ENCODE peak calls at places on chromosome 12, in six cellular contexts. O is neural progenitor cell, C is HepG2, R is fibroblast of lung, E is GM23338, X is mammary epithelial cell. V is an unnamed sample.

GRCh38 chr12:70960484-70960883 is 39.9 kb upstream of the PTPRR start:
- DNase-seq in O (no peak), C (no peak), R (no peak), E (no peak), X (no peak), V (no peak)

GRCh38 chr12:76346798-76347420 is 1.3 kb downstream of the BBS10 start:
- DNase-seq in O (peak; percentile 33), C (peak; percentile 50), R (peak; percentile 85), E (no peak), X (peak; percentile 55), V (peak; percentile 68)

GRCh38 chr12:48907243-48907642 is 18.0 kb downstream of the FKBP11 start:
- DNase-seq in O (no peak), C (no peak), R (no peak), E (no peak), X (no peak), V (peak; percentile 33)

GRCh38 chr12:152440-152839 is 61.5 kb downstream of the SLC6A12 start:
- DNase-seq in O (no peak), C (no peak), R (peak; percentile 36), E (no peak), X (no peak), V (peak; percentile 71)

GRCh38 chr12:106142591-106143261 is 4.0 kb upstream of the NUAK1 start:
- DNase-seq in O (no peak), C (no peak), R (no peak), E (no peak), X (no peak), V (no peak)

GRCh38 chr12:128458301-128458974 is 191.5 kb downstream of the TMEM132C start:
- DNase-seq in O (peak; percentile 25), C (no peak), R (no peak), E (no peak), X (no peak), V (no peak)

GRCh38 chr12:69880566-69880965 is 55.5 kb downstream of the MYRFL start:
- DNase-seq in O (peak; percentile 38), C (no peak), R (peak; percentile 43), E (peak; percentile 75), X (peak; percentile 6), V (no peak)

GRCh38 chr12:104426926-104427546 is 29.7 kb upstream of the CHST11 start:
- DNase-seq in O (no peak), C (no peak), R (peak; percentile 32), E (no peak), X (peak; percentile 66), V (no peak)

GRCh38 chr12:4445156-4446020 is at the start of gene FGF6:
- DNase-seq in O (no peak), C (no peak), R (no peak), E (no peak), X (no peak), V (no peak)

DNA sequence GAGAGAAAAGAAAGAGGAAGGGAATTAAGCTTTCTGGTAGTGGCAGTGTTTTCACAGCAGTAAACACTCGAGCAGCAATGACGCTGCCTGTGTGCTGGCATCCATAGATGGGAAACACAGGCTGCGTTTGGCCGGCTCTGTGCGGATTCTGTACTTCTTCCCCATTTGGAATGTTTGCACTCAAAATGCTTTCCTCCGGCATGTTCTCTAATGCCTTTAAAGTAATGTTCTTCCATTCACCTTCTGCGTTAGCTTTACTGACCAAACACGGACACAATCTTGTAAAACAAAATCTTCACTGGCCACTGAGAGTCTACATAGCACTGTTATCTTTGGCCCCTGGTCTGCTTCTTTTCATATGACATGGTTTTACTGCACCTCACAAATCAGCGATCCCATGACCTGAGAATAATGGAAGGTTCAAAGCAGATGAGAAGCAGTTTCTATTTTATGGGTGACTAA is 31.4 kb downstream of the DCP1B start:
- DNase-seq in O (no peak), C (no peak), R (peak; percentile 75), E (no peak), X (no peak), V (peak; percentile 54)
- H3K4me2 ChIP-seq in O (no peak overlapping the region), C (no peak overlapping the region), R (peak overlapping the region; percentile 89), E (no peak overlapping the region), X (no peak overlapping the region), V (peak overlapping the region; percentile 66)

GRCh38 chr12:53441040-53441833 is at the start of gene PRR13:
- DNase-seq in O (peak; percentile 100), C (peak; percentile 98), R (peak; percentile 99), E (peak; percentile 100), X (peak; percentile 99), V (peak; percentile 100)
- H3K4me2 ChIP-seq in O (peak within 1 kb of the TSS; percentile 82), C (peak within 1 kb of the TSS; percentile 95), R (peak within 1 kb of the TSS; percentile 94), E (peak within 1 kb of the TSS; percentile 82), X (peak within 1 kb of the TSS; percentile 82), V (peak within 1 kb of the TSS; percentile 82)

GRCh38 chr12:91629440-91629839 is 446.8 kb upstream of the DCN start:
- DNase-seq in O (no peak), C (no peak), R (no peak), E (no peak), X (no peak), V (no peak)
- H3K4me2 ChIP-seq in O (no peak overlapping the region), C (no peak overlapping the region), R (no peak overlapping the region), E (no peak overlapping the region), X (no peak overlapping the region), V (no peak overlapping the region)

GRCh38 chr12:24071842-24072241 is 122.4 kb upstream of the SOX5 start:
- DNase-seq in O (no peak), C (no peak), R (no peak), E (no peak), X (no peak), V (no peak)

GRCh38 chr12:24066865-24067264 is 117.4 kb upstream of the SOX5 start:
- DNase-seq in O (no peak), C (no peak), R (peak; percentile 91), E (no peak), X (peak; percentile 2), V (no peak)

GRCh38 chr12:24072302-24072701 is 122.8 kb upstream of the SOX5 start:
- DNase-seq in O (no peak), C (no peak), R (no peak), E (no peak), X (no peak), V (no peak)

GRCh38 chr12:24073170-24073810 is 123.8 kb upstream of the SOX5 start:
- DNase-seq in O (no peak), C (no peak), R (no peak), E (no peak), X (no peak), V (no peak)

DNA sequence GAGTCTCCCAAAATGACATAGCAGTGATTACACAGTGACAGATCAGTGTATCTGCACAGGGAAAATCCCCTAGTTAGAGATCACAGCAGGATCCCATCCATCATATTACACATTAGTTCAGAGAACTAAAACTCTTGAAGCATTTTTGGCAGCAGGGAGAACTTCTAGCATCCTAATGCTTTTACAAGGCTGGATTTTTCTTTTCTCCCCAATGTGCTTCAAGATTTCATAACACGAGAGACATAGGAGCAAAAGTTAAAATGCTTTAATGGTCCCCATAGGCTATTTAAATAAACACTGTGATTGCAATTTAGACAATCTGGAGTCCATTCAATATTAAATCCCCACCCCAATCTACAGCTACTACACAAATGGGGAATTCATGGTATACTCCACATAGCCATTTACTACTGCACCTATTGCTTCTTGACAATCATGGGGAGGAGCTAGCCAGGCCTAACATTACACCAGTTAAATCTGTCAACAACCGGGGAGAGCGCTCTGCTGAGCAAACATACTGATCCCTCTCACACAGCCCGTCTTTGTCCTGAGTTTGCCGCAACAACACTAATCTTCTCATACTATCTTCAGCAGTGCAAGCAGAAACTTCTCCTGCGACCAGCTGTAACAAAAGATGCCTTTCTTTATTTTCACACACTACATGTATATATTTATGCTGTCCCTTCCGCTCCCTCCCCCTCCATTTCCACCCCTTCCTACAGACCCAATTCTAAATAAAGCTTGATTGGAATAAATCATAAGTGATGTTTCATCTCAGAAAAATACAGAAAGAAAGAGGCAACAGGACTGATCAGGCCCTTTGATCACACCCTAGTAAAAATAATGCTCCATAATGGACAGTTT is 120.3 kb upstream of the SOX5 start:
- DNase-seq in O (peak; percentile 80), C (peak; percentile 98), R (peak; percentile 67), E (peak; percentile 44), X (peak; percentile 29), V (peak; percentile 73)
- H3K4me2 ChIP-seq in O (peak overlapping the region; percentile 61), C (peak overlapping the region; percentile 70), R (no peak overlapping the region), E (no peak overlapping the region), X (no peak overlapping the region), V (peak overlapping the region; percentile 64)

GRCh38 chr12:46450279-46450748 is 77.7 kb upstream of the SLC38A2 start:
- DNase-seq in O (no peak), C (no peak), R (no peak), E (no peak), X (peak; percentile 32), V (no peak)
- H3K4me2 ChIP-seq in O (no peak overlapping the region), C (no peak overlapping the region), R (no peak overlapping the region), E (no peak overlapping the region), X (peak overlapping the region; percentile 29), V (no peak overlapping the region)

GRCh38 chr12:53004582-53004981 is 1.7 kb upstream of the EIF4B start:
- DNase-seq in O (peak; percentile 56), C (no peak), R (peak; percentile 42), E (peak; percentile 49), X (no peak), V (peak; percentile 39)
- H3K4me2 ChIP-seq in O (peak overlapping the region; percentile 84), C (peak overlapping the region; percentile 79), R (peak overlapping the region; percentile 87), E (peak overlapping the region; percentile 82), X (peak overlapping the region; percentile 67), V (peak overlapping the region; percentile 90)

GRCh38 chr12:26369588-26369987 is 174.2 kb downstream of the SSPN start:
- DNase-seq in O (peak; percentile 63), C (no peak), R (peak; percentile 74), E (peak; percentile 21), X (peak; percentile 99), V (peak; percentile 13)
- H3K4me2 ChIP-seq in O (peak overlapping the region; percentile 35), C (no peak overlapping the region), R (no peak overlapping the region), E (no peak overlapping the region), X (no peak overlapping the region), V (no peak overlapping the region)